ENCODE peak calls at places on chromosomes 7 and 10, in six cellular contexts. M is WTC11, L is transverse colon, E is foreskin keratinocyte, Z is HCT116, A is neural progenitor cell. N is an unnamed sample.

GRCh38 chr7:116582806-116583444 is 58.1 kb downstream of the CAV1 start:
- DNase-seq in M (no peak), L (no peak), E (no peak), Z (no peak), A (no peak), N (no peak)

GRCh38 chr7:38568497-38568896 is 62.7 kb downstream of the AMPH start:
- DNase-seq in M (no peak), L (no peak), E (no peak), Z (no peak), A (no peak), N (no peak)

GRCh38 chr7:8442814-8443304 is 9.4 kb downstream of the NXPH1 start:
- DNase-seq in M (peak; percentile 94), L (no peak), E (peak; percentile 16), Z (no peak), A (peak; percentile 95), N (peak; percentile 72)

GRCh38 chr10:78551184-78552005 is 517.4 kb upstream of the ZMIZ1 start:
- DNase-seq in M (peak; percentile 66), L (no peak), E (no peak), Z (no peak), A (peak; percentile 67), N (no peak)

GRCh38 chr10:122688293-122688989 is 11.2 kb downstream of the C10orf120 start:
- DNase-seq in M (no peak), L (no peak), E (no peak), Z (no peak), A (no peak), N (no peak)

GRCh38 chr10:54402576-54402975 is 398.5 kb downstream of the PCDH15 start:
- DNase-seq in M (no peak), L (no peak), E (peak; percentile 22), Z (no peak), A (peak; percentile 42), N (peak; percentile 37)

GRCh38 chr7:129553861-129554530 is 51.7 kb downstream of the SMKR1 start:
- DNase-seq in M (no peak), L (no peak), E (no peak), Z (no peak), A (no peak), N (no peak)

GRCh38 chr10:3195286-3195685 is 22.7 kb upstream of the PITRM1 start:
- DNase-seq in M (no peak), L (no peak), E (no peak), Z (no peak), A (no peak), N (no peak)

GRCh38 chr7:13279854-13280435 is 592.5 kb downstream of the ARL4A start:
- DNase-seq in M (no peak), L (no peak), E (no peak), Z (peak; percentile 15), A (peak; percentile 40), N (no peak)

GRCh38 chr7:97418312-97418711 is 300.8 kb downstream of the SDHAF3 start:
- DNase-seq in M (peak; percentile 40), L (no peak), E (no peak), Z (peak; percentile 8), A (peak; percentile 25), N (no peak)
- TF ChIP-seq CTCF in M (peak; percentile 18), L (no peak), E (no peak), Z (no peak), A (peak; percentile 40), N (no peak)

DNA sequence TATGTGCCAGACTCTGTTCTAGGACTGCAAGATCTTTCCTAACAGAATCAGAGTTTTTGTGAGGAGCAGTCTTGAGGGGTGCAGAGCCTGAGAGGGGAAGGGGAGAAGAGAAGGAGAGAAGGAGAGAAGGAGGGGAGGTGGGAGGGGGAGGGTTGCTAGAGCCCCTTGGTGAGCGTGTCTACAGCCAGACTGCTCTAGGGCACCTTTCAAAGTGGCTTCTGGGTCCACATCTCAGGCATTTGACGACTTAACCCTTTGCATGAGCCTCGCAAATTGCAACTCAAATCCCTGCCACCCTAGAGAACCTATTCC is 31.1 kb upstream of the LEP start:
- DNase-seq in M (no peak), L (no peak), E (no peak), Z (no peak), A (no peak), N (no peak)
- TF ChIP-seq CTCF in M (no peak), L (no peak), E (no peak), Z (no peak), A (no peak), N (no peak)

GRCh38 chr7:101686030-101686429 is 56.9 kb upstream of the MYL10 start:
- DNase-seq in M (no peak), L (no peak), E (no peak), Z (no peak), A (no peak), N (no peak)

GRCh38 chr7:101687081-101687480 is 58.0 kb upstream of the MYL10 start:
- DNase-seq in M (no peak), L (no peak), E (no peak), Z (no peak), A (no peak), N (no peak)

GRCh38 chr7:101688183-101688831 is 59.2 kb upstream of the MYL10 start:
- DNase-seq in M (peak; percentile 91), L (peak; percentile 84), E (peak; percentile 10), Z (peak; percentile 34), A (peak; percentile 89), N (peak; percentile 79)

GRCh38 chr7:101687791-101688182 is 58.7 kb upstream of the MYL10 start:
- DNase-seq in M (no peak), L (no peak), E (no peak), Z (no peak), A (no peak), N (no peak)

DNA sequence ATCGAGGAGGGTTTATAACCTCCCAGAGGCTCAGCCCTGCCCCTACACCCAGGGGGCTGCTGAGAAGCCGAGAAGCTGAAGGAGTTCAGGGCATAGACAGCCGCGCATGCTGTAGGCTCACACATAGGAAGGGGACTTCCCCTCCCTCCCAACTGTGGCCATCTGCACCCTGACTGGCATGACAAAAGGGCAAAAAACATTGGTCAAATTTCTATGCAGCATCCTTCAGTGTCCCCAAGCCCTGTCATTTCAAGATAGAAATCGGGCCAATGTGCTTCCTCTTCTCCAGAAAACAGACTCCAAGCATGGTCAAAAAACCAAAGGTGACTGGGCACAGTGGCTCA is 55.9 kb upstream of the MYL10 start:
- DNase-seq in M (no peak), L (no peak), E (no peak), Z (no peak), A (no peak), N (no peak)
- TF ChIP-seq CTCF in M (no peak), L (no peak), E (no peak), Z (no peak), A (no peak), N (no peak)

GRCh38 chr7:128076831-128077271 is 45.6 kb upstream of the LRRC4 start:
- DNase-seq in M (no peak), L (peak; percentile 85), E (no peak), Z (no peak), A (peak; percentile 34), N (peak; percentile 71)

GRCh38 chr7:128078309-128078708 is 47.1 kb upstream of the LRRC4 start:
- DNase-seq in M (no peak), L (no peak), E (no peak), Z (no peak), A (no peak), N (no peak)

GRCh38 chr7:128082431-128082830 is 51.2 kb upstream of the LRRC4 start:
- DNase-seq in M (no peak), L (no peak), E (no peak), Z (no peak), A (peak; percentile 48), N (no peak)

GRCh38 chr7:128081351-128081750 is 50.1 kb upstream of the LRRC4 start:
- DNase-seq in M (no peak), L (no peak), E (no peak), Z (no peak), A (no peak), N (no peak)

GRCh38 chr7:128080169-128080568 is 48.9 kb upstream of the LRRC4 start:
- DNase-seq in M (no peak), L (no peak), E (no peak), Z (no peak), A (no peak), N (no peak)
- TF ChIP-seq CTCF in M (no peak), L (no peak), E (no peak), Z (no peak), A (no peak), N (no peak)

N was measured in Calu3.